ENCODE peak calls at places on chromosomes 5 and 9, in eight cellular contexts. L is NCI-H1092; I is KG1; A is non-pigmented ciliary epithelial cell; C is NCI-H524; O is stimulated activated CD4-positive, alpha-beta T cell treated with anti-CD3 and anti-CD28 coated beads, Interleukin-1b, Interleukin-23, amount 100 ng/mL, for 48 hours; X is CD4-positive, alpha-beta T cell; J is epithelial cell of esophagus. V is an unnamed sample.
A peak's percentile ranks its signal among the peaks of the same experiment; 100 is the strongest.

GRCh38 chr9:129626944-129627297 is 958 bp downstream of the NTMT1 start:
- DNase-seq in L (no peak), J (no peak), O (no peak), I (no peak), X (no peak), A (peak; percentile 77), C (no peak), V (no peak)

GRCh38 chr5:55509768-55510522 is 24.8 kb downstream of the PLPP1 start:
- DNase-seq in A (no peak), I (no peak), X (no peak), C (no peak), L (no peak), J (peak; percentile 30), O (no peak), V (no peak)

GRCh38 chr9:130204341-130204740 is 32.1 kb downstream of the NCS1 start:
- DNase-seq in J (no peak), A (no peak), C (no peak), X (no peak), L (no peak), O (no peak), I (no peak), V (no peak)

GRCh38 chr5:54531536-54531935 is 14.0 kb downstream of the SNX18 start:
- DNase-seq in L (no peak), A (no peak), C (no peak), O (no peak), J (peak; percentile 47), X (no peak), I (no peak), V (no peak)

GRCh38 chr5:54658014-54658413 is 140.5 kb downstream of the SNX18 start:
- DNase-seq in X (no peak), C (no peak), L (no peak), J (peak; percentile 42), I (no peak), O (no peak), A (peak; percentile 83), V (no peak)

GRCh38 chr9:126002476-126003350 is 255.5 kb downstream of the PBX3 start:
- DNase-seq in C (no peak), X (no peak), O (no peak), A (no peak), I (no peak), L (no peak), J (no peak), V (peak; percentile 35)

GRCh38 chr9:128102861-128103588 is 24.5 kb downstream of the PTGES2 start:
- DNase-seq in L (peak; percentile 52), X (no peak), I (no peak), J (no peak), A (no peak), C (no peak), O (no peak), V (peak; percentile 95)

GRCh38 chr5:27311544-27311943 is 273.2 kb upstream of the CDH9 start:
- DNase-seq in C (no peak), A (no peak), I (no peak), X (no peak), O (no peak), J (peak; percentile 87), L (no peak), V (no peak)

GRCh38 chr9:20403346-20403745 is 219.0 kb downstream of the MLLT3 start:
- DNase-seq in J (no peak), X (no peak), L (no peak), O (no peak), I (no peak), C (no peak), A (no peak), V (no peak)